ENCODE peak calls at places on chromosomes 2 and 18, in four cellular contexts. I is epithelial cell of proximal tubule, B is cardiac muscle cell, Y is foreskin fibroblast. R is an unnamed sample.
A peak's percentile ranks its signal among the peaks of the same experiment; 100 is the strongest.

GRCh38 chr2:30666307-30666874 is 140.9 kb downstream of the CAPN13 start:
- DNase-seq in I (peak; percentile 98), B (no peak), Y (peak; percentile 98), R (peak; percentile 98)

GRCh38 chr2:10911291-10912075 is at the start of gene KCNF1:
- DNase-seq in I (no peak), B (peak; percentile 72), Y (peak; percentile 83), R (peak; percentile 69)

GRCh38 chr2:120221616-120222015 is 1.6 kb downstream of the TMEM185B start:
- DNase-seq in I (no peak), B (no peak), Y (no peak), R (no peak)

GRCh38 chr2:74077636-74078035 is 70.1 kb downstream of the BOLA3 start:
- DNase-seq in I (no peak), B (peak; percentile 46), Y (peak; percentile 12), R (no peak)

GRCh38 chr2:98870516-98871158 is 65.4 kb downstream of the CRACDL start:
- DNase-seq in I (no peak), B (no peak), Y (no peak), R (no peak)

GRCh38 chr18:53268455-53268854 is 928.5 kb downstream of the DCC start:
- DNase-seq in I (no peak), B (no peak), Y (no peak), R (no peak)

GRCh38 chr2:171520471-171520870 is 1.8 kb upstream of the CYBRD1 start:
- DNase-seq in I (no peak), B (no peak), Y (no peak), R (no peak)

GRCh38 chr2:25338401-25338800 is 3.3 kb downstream of the DNMT3A start:
- DNase-seq in I (no peak), B (no peak), Y (no peak), R (no peak)

GRCh38 chr2:12091201-12091806 is 344.9 kb downstream of the LPIN1 start:
- DNase-seq in I (no peak), B (no peak), Y (peak; percentile 69), R (peak; percentile 50)

GRCh38 chr2:150373374-150373773 is 114.1 kb downstream of the RND3 start:
- DNase-seq in I (no peak), B (no peak), Y (no peak), R (no peak)

GRCh38 chr18:56975276-56975675 is 171.6 kb upstream of the BOD1L2 start:
- DNase-seq in I (peak; percentile 26), B (no peak), Y (peak; percentile 4), R (no peak)

GRCh38 chr2:128237911-128238697 is 80.6 kb downstream of the HS6ST1 start:
- DNase-seq in I (no peak), B (no peak), Y (no peak), R (no peak)

GRCh38 chr18:44602845-44603244 is 77.8 kb upstream of the SETBP1 start:
- DNase-seq in I (no peak), B (no peak), Y (peak; percentile 86), R (peak; percentile 94)

GRCh38 chr2:134574610-134575332 is 144.0 kb downstream of the TMEM163 start:
- DNase-seq in I (no peak), B (no peak), Y (no peak), R (no peak)

GRCh38 chr2:157106950-157107349 is 150.6 kb upstream of the GALNT5 start:
- DNase-seq in I (no peak), B (no peak), Y (no peak), R (no peak)

GRCh38 chr2:10432315-10433181 is 15.6 kb downstream of the ODC1 start:
- DNase-seq in I (no peak), B (peak; percentile 29), Y (no peak), R (no peak)

GRCh38 chr2:37635359-37636208 is 35.9 kb downstream of the CDC42EP3 start:
- DNase-seq in I (peak; percentile 40), B (no peak), Y (peak; percentile 73), R (peak; percentile 97)

GRCh38 chr2:222939208-222939846 is 78.5 kb downstream of the ACSL3 start:
- DNase-seq in I (no peak), B (peak; percentile 71), Y (peak; percentile 85), R (peak; percentile 75)

GRCh38 chr2:188473306-188473705 is 181.6 kb downstream of the GULP1 start:
- DNase-seq in I (no peak), B (no peak), Y (no peak), R (no peak)

GRCh38 chr2:64873472-64873924 is 115.7 kb upstream of the SLC1A4 start:
- DNase-seq in I (no peak), B (peak; percentile 84), Y (peak; percentile 69), R (peak; percentile 60)

GRCh38 chr2:143169105-143169504 is 39.9 kb downstream of the ARHGAP15 start:
- DNase-seq in I (no peak), B (no peak), Y (no peak), R (no peak)

GRCh38 chr2:29192526-29192925 is 77.3 kb downstream of the CLIP4 start:
- DNase-seq in I (no peak), B (no peak), Y (no peak), R (no peak)

GRCh38 chr2:63700276-63700675 is 111.5 kb downstream of the MDH1 start:
- DNase-seq in I (no peak), B (no peak), Y (peak; percentile 22), R (no peak)

DNA sequence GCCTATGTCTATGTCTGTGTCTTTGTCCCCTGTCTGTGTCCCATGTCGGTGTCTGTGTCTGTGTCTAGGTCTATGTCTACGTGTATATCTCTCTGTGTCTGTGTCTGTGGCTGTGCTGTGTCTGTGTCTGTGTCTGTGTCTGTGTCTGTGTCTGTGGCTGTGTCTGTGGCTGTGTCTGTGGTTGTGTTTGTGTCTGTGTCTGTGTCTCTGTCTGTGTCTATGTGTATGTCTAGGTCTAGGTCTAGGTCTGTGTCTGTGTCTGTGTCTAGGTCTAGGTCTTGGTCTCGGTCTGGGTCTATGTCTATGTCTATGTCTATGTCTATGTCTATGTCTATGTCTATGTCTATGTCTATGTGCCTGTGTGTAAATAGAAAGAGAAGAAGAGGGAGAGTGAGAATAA is 11.9 kb downstream of the IL1R2 start:
- DNase-seq in I (no peak), B (no peak), Y (no peak), R (no peak)
- TF ChIP-seq CTCF in I (no peak), B (no peak), Y (no peak), R (no peak)

DNA sequence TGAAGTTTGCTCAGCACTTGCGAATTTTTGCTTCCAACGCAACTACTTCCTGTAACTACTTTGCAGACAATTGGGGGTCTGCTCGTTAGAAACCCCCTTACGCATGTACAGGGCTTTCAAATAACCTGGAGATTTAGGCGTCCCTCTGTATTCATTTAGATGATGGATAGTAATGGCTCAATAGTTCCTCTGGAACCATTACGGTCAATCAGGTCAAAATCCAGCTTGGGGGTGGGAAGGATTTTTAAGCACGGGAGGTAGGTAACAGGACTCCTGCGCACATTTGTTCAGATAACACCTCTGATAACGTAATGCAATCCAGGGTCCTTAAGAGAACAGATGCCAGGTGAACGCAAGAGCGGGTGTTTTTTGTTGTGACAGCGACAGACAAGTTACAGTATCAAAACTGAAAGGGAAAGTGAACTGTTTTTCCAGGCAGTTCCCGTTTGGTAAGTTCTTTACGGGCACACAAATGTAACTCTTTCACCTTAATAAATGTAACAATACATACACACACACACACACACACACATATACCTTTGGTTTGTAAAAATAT is 3.7 kb upstream of the OSR1 start:
- DNase-seq in I (no peak), B (no peak), Y (peak; percentile 55), R (peak; percentile 37)
- H3K4me3 ChIP-seq in I (peak overlapping the region; percentile 77), B (peak overlapping the region; percentile 27), Y (peak overlapping the region; percentile 75), R (peak overlapping the region; percentile 70)

GRCh38 chr2:174486614-174487535 is at the start of gene GPR155:
- DNase-seq in I (peak; percentile 52), B (peak; percentile 100), Y (peak; percentile 99), R (peak; percentile 99)
- TF ChIP-seq CTCF in I (no peak), B (peak; percentile 3), Y (no peak), R (no peak)

GRCh38 chr2:130728007-130728454 is 839 bp upstream of the GPR148 start:
- DNase-seq in I (no peak), B (peak; percentile 52), Y (no peak), R (peak; percentile 13)
- H3K4me3 ChIP-seq in I (peak overlapping the region; percentile 57), B (peak overlapping the region; percentile 34), Y (no peak overlapping the region), R (no peak overlapping the region)

GRCh38 chr18:47399475-47399874 is 148.0 kb upstream of the SKOR2 start:
- DNase-seq in I (no peak), B (no peak), Y (no peak), R (no peak)

DNA sequence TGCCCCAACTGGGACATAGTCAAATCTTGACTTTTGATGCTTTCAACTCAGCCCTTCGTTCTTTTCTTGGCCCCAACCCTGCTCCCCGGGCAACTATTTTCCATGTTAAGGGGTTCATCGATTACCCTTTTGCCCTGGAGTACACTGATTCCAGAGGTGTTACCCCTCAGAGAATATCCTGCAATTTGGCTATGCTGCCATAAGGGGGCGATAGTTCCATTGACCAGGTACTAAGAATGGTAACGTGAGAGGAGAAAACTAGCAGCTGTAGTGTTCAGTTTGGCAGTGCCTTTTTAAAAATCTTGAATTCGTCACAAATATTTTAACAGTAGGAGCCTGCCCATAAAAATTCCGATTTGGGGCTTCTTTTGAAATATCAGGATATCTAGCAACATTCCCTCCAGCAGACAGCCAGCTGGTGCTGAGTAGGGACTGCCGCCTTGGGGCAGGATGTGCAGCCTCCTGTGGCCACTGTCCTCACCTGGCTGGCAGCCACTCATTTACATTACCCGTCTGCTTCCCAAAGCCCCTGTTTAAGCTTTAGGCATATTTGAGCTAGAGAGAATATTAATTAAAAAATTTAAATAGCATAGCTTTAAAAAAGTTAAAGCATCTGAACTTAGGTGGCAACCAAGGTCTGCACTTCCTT is 146.3 kb upstream of the SKOR2 start:
- DNase-seq in I (no peak), B (no peak), Y (no peak), R (no peak)
- TF ChIP-seq CTCF in I (peak; percentile 42), B (no peak), Y (peak; percentile 19), R (no peak)

GRCh38 chr2:42754776-42755140 is 9.2 kb downstream of the OXER1 start:
- DNase-seq in I (no peak), B (no peak), Y (no peak), R (no peak)

GRCh38 chr2:42756956-42757513 is 6.9 kb downstream of the OXER1 start:
- DNase-seq in I (no peak), B (no peak), Y (no peak), R (no peak)

GRCh38 chr2:42754021-42754775 is 9.7 kb downstream of the OXER1 start:
- DNase-seq in I (no peak), B (no peak), Y (peak; percentile 66), R (no peak)

GRCh38 chr2:42755161-42755900 is 8.6 kb downstream of the OXER1 start:
- DNase-seq in I (no peak), B (no peak), Y (peak; percentile 83), R (no peak)

DNA sequence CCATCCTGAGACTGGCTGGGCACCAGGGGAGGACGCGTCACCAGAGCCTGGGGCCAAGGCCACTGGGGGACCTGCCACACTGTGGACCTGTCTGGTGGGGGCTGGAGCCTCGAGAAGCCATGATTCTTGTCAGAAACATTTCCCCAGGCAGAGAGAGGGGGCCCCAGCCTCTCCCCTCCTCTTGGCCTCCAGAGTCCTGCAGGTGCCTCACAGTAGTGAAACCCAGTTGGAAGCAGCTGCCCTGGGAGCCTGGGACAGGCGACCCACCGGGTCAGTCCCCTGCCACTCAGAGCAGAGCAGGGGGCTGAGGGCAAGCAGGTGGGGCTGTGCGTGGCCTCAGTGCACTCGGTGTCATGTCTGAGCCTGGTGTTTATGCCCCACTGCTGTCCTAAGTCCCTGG is 7.8 kb downstream of the OXER1 start:
- DNase-seq in I (no peak), B (no peak), Y (no peak), R (no peak)
- H3K4me3 ChIP-seq in I (no peak overlapping the region), B (no peak overlapping the region), Y (no peak overlapping the region), R (no peak overlapping the region)

GRCh38 chr2:6865346-6866238 is at the start of gene CMPK2:
- DNase-seq in I (no peak), B (peak; percentile 75), Y (peak; percentile 38), R (peak; percentile 19)
- TF ChIP-seq CTCF in I (no peak), B (no peak), Y (no peak), R (no peak)